ENCODE peak calls at places on chromosomes 3 and 15, in five cellular contexts. F is GM23248; T is M059J; W is amygdala; M is stimulated activated CD8-positive, alpha-beta memory T cell treated with anti-CD3 and anti-CD28 coated beads, Interleukin-15, amount 100 ng/mL, for 24 hours. J is an unnamed sample.

GRCh38 chr3:8603115-8603710 is 41.4 kb downstream of the SSUH2 start:
- DNase-seq in F (no peak), T (no peak), W (no peak), M (no peak), J (no peak)

GRCh38 chr3:122356402-122356801 is 26.6 kb downstream of the MIX23 start:
- DNase-seq in W (no peak), F (peak), T (peak), M (no peak), J (no peak)

GRCh38 chr15:79505956-79506355 is 73.8 kb downstream of the MINAR1 start:
- DNase-seq in T (peak), W (no peak), F (no peak), M (no peak), J (no peak)

GRCh38 chr15:61051570-61052031 is 177.5 kb downstream of the RORA start:
- DNase-seq in T (peak), F (peak), M (no peak), W (peak), J (no peak)

GRCh38 chr3:52225452-52226228 is at the start of gene TLR9:
- DNase-seq in T (no peak), F (no peak), W (no peak), M (no peak), J (no peak)

GRCh38 chr3:62500556-62501294 is 127.4 kb upstream of the FEZF2 start:
- DNase-seq in T (no peak), W (no peak), F (no peak), M (no peak), J (no peak)

GRCh38 chr3:57007513-57008415 is 52.7 kb upstream of the SPATA12 start:
- DNase-seq in F (peak), W (peak), T (peak), M (no peak), J (no peak)

GRCh38 chr3:111541391-111541790 is 606 bp upstream of the CD96 start:
- DNase-seq in F (no peak), W (no peak), M (no peak), T (no peak), J (no peak)

GRCh38 chr15:85667491-85668424 is 127.0 kb downstream of the KLHL25 start:
- DNase-seq in W (no peak), M (no peak), F (peak), T (peak), J (no peak)

GRCh38 chr3:197256836-197257444 is 41.5 kb downstream of the DLG1 start:
- DNase-seq in F (peak), M (no peak), T (peak), W (no peak), J (no peak)

GRCh38 chr3:5503136-5503535 is 315.6 kb downstream of the EDEM1 start:
- DNase-seq in M (no peak), W (no peak), T (no peak), F (no peak), J (no peak)

GRCh38 chr3:33900809-33901505 is 102.5 kb downstream of the PDCD6IP start:
- DNase-seq in W (no peak), M (no peak), T (no peak), F (no peak), J (no peak)

GRCh38 chr15:44801368-44801767 is 65.0 kb downstream of the TRIM69 start:
- DNase-seq in W (no peak), M (no peak), F (no peak), T (no peak), J (no peak)

GRCh38 chr3:123920383-123920782 is 36.3 kb upstream of the MYLK start:
- DNase-seq in M (no peak), W (no peak), T (no peak), F (no peak), J (no peak)

GRCh38 chr3:34382859-34383258 is 584.4 kb downstream of the PDCD6IP start:
- DNase-seq in M (no peak), T (no peak), W (no peak), F (no peak), J (no peak)

GRCh38 chr15:73414876-73415275 is 28.1 kb upstream of the REC114 start:
- DNase-seq in F (no peak), W (no peak), T (no peak), M (no peak), J (no peak)

GRCh38 chr3:98587654-98588532 is 5.5 kb downstream of the CPOX start:
- DNase-seq in M (no peak), T (peak), W (no peak), F (peak), J (no peak)

GRCh38 chr3:72591522-72592421 is 256.5 kb downstream of the SHQ1 start:
- DNase-seq in M (no peak), F (peak), W (peak), T (peak), J (no peak)

GRCh38 chr3:79822076-79822475 is 54.3 kb upstream of the ROBO1 start:
- DNase-seq in T (no peak), M (no peak), W (no peak), F (no peak), J (no peak)

GRCh38 chr3:129312021-129312639 is 33.5 kb downstream of the HMCES start:
- DNase-seq in T (peak), F (no peak), M (no peak), W (no peak), J (no peak)

GRCh38 chr3:14608298-14608697 is 43.3 kb upstream of the CCDC174 start:
- DNase-seq in T (no peak), F (no peak), W (no peak), M (no peak), J (no peak)

GRCh38 chr15:40091861-40092415 is 16.7 kb downstream of the BMF start:
- DNase-seq in W (no peak), M (no peak), T (no peak), F (no peak), J (no peak)

GRCh38 chr15:74307827-74308642 is 59.4 kb downstream of the CYP11A1 start:
- DNase-seq in T (peak), W (peak), M (no peak), F (peak), J (peak)

GRCh38 chr3:185656321-185656840 is 70.3 kb downstream of the SENP2 start:
- DNase-seq in F (peak), T (peak), W (no peak), M (no peak), J (no peak)

GRCh38 chr3:159852821-159853505 is 135.7 kb upstream of the IL12A start:
- DNase-seq in T (peak), M (no peak), W (peak), F (peak), J (no peak)

GRCh38 chr15:44775923-44776322 is 39.6 kb downstream of the TRIM69 start:
- DNase-seq in W (peak), M (no peak), F (peak), T (no peak), J (peak)

GRCh38 chr3:42020681-42021307 is 58.9 kb upstream of the ULK4 start:
- DNase-seq in T (peak), M (no peak), F (peak), W (no peak), J (no peak)

GRCh38 chr3:188890572-188891270 is 281.1 kb upstream of the TPRG1 start:
- DNase-seq in M (no peak), W (no peak), F (peak), T (no peak), J (no peak)

GRCh38 chr3:51384145-51384729 is 854 bp upstream of the MANF start:
- DNase-seq in M (no peak), W (no peak), F (peak), T (peak), J (no peak)

GRCh38 chr3:170711786-170712185 is 125.9 kb upstream of the SLC7A14 start:
- DNase-seq in M (no peak), W (no peak), T (no peak), F (peak), J (no peak)

J was measured in NCI-H1930.